ENCODE peak calls at places on chromosomes 7 and 10, in four cellular contexts. One of them, this sample, is unnamed.

GRCh38 chr7:94216944-94217461 is 177.7 kb upstream of the COL1A2 start:
- DNase-seq in fibroblast of gingiva: peak; percentile 43
- DNase-seq in COR-L47: no peak
- DNase-seq in endothelial cell: no peak
- DNase-seq in this sample: no peak

GRCh38 chr10:103783686-103784085 is 71.7 kb downstream of the SH3PXD2A start:
- DNase-seq in fibroblast of gingiva: no peak
- DNase-seq in COR-L47: no peak
- DNase-seq in endothelial cell: no peak
- DNase-seq in this sample: no peak

GRCh38 chr7:141012696-141013344 is 1.9 kb downstream of the MRPS33 start:
- DNase-seq in fibroblast of gingiva: no peak
- DNase-seq in COR-L47: peak; percentile 0
- DNase-seq in endothelial cell: no peak
- DNase-seq in this sample: no peak

GRCh38 chr7:20442951-20443350 is 112.3 kb downstream of the ITGB8 start:
- DNase-seq in fibroblast of gingiva: no peak
- DNase-seq in COR-L47: no peak
- DNase-seq in endothelial cell: no peak
- DNase-seq in this sample: no peak

GRCh38 chr7:85067371-85067770 is 119.5 kb downstream of the SEMA3D start:
- DNase-seq in fibroblast of gingiva: no peak
- DNase-seq in COR-L47: no peak
- DNase-seq in endothelial cell: no peak
- DNase-seq in this sample: no peak

GRCh38 chr10:32923849-32924248 is 34.2 kb downstream of the ITGB1 start:
- DNase-seq in fibroblast of gingiva: no peak
- DNase-seq in COR-L47: no peak
- DNase-seq in endothelial cell: no peak
- DNase-seq in this sample: no peak

GRCh38 chr10:128416231-128416630 is 290.0 kb upstream of the MKI67 start:
- DNase-seq in fibroblast of gingiva: no peak
- DNase-seq in COR-L47: no peak
- DNase-seq in endothelial cell: no peak
- DNase-seq in this sample: no peak

GRCh38 chr10:97356318-97356914 is 21.9 kb upstream of the FRAT2 start:
- DNase-seq in fibroblast of gingiva: peak; percentile 26
- DNase-seq in COR-L47: no peak
- DNase-seq in endothelial cell: no peak
- DNase-seq in this sample: no peak